ENCODE peak calls at places on chromosomes 1 and 21, in seven cellular contexts. A is heart right ventricle, W is uterus, H is tibial artery, Z is lung, F is mammary epithelial cell, U is pancreas. I is an unnamed sample. For H3K27me3, the result is how much of the 10 kb centered on the place peaks cover.

GRCh38 chr21:29075706-29076447 is 2.4 kb upstream of the CCT8 start:
- DNase-seq in A (no peak), Z (no peak), U (no peak), F (peak), W (no peak), H (no peak), I (no peak)

GRCh38 chr1:185156321-185156853 is 366 bp downstream of the TRMT1L start:
- DNase-seq in Z (no peak), U (peak), W (no peak), H (no peak), A (no peak), F (no peak), I (no peak)

GRCh38 chr1:177307771-177308170 is 137.0 kb downstream of the BRINP2 start:
- DNase-seq in A (no peak), Z (no peak), W (no peak), U (no peak), H (no peak), F (peak), I (no peak)

GRCh38 chr1:22055463-22055862 is 3.0 kb downstream of the CDC42 start:
- DNase-seq in U (no peak), Z (no peak), A (no peak), W (no peak), H (no peak), F (no peak), I (no peak)

GRCh38 chr1:39509360-39510009 is 18.0 kb downstream of the BMP8A start:
- DNase-seq in H (no peak), U (no peak), Z (no peak), A (peak), W (peak), F (peak), I (no peak)

GRCh38 chr1:214637722-214638473 is 34.9 kb downstream of the CENPF start:
- DNase-seq in W (no peak), H (no peak), U (no peak), A (no peak), Z (no peak), F (peak), I (no peak)

GRCh38 chr1:157140068-157140588 is 1.9 kb upstream of the ETV3 start:
- DNase-seq in H (no peak), Z (no peak), A (no peak), F (no peak), W (no peak), U (no peak), I (no peak)

GRCh38 chr1:5744911-5745431 is 247.3 kb downstream of the NPHP4 start:
- DNase-seq in A (no peak), Z (no peak), W (no peak), H (peak), F (peak), U (no peak), I (no peak)

GRCh38 chr21:25688284-25689035 is 46.2 kb downstream of the ATP5PF start:
- DNase-seq in W (no peak), U (no peak), H (no peak), F (no peak), A (no peak), Z (no peak), I (no peak)

GRCh38 chr1:240495652-240496051 is 116.3 kb downstream of the GREM2 start:
- DNase-seq in W (no peak), U (no peak), A (no peak), Z (no peak), H (no peak), F (no peak), I (no peak)

GRCh38 chr1:162367073-162367472 is 9.6 kb downstream of the SPATA46 start:
- DNase-seq in Z (no peak), H (no peak), F (no peak), W (no peak), A (peak), U (no peak), I (no peak)

GRCh38 chr1:173884701-173885100 is 16.5 kb downstream of the ZBTB37 start:
- DNase-seq in A (no peak), U (no peak), W (no peak), H (no peak), Z (no peak), F (no peak), I (no peak)

GRCh38 chr1:198915327-198916231 is 276.7 kb downstream of the PTPRC start:
- DNase-seq in U (no peak), A (no peak), Z (no peak), W (no peak), H (no peak), F (no peak), I (no peak)

GRCh38 chr1:27542463-27543273 is 52.7 kb upstream of the WASF2 start:
- DNase-seq in U (no peak), F (peak), Z (peak), H (peak), W (peak), A (peak), I (no peak)

GRCh38 chr1:23210351-23210785 is 6.9 kb downstream of the HTR1D start:
- DNase-seq in W (no peak), U (no peak), F (peak), A (no peak), Z (no peak), H (no peak), I (no peak)

GRCh38 chr1:23611601-23612327 is 52.5 kb upstream of the ID3 start:
- DNase-seq in Z (no peak), U (no peak), W (no peak), A (no peak), H (no peak), F (no peak), I (no peak)

GRCh38 chr1:8443558-8444194 is 125.8 kb downstream of the SLC45A1 start:
- DNase-seq in W (no peak), U (no peak), A (no peak), F (no peak), H (no peak), Z (no peak), I (no peak)

GRCh38 chr21:17789660-17790059 is 29.5 kb downstream of the C21orf91 start:
- DNase-seq in Z (no peak), A (no peak), W (no peak), F (no peak), U (no peak), H (no peak), I (no peak)
- H3K4me3 ChIP-seq in Z (no peak), A (no peak), W (no peak), F (no peak), U (no peak), H (no peak), I (no peak)

GRCh38 chr1:150551784-150552691 is 2.8 kb downstream of the ADAMTSL4 start:
- DNase-seq in W (peak), A (peak), H (peak), F (peak), Z (peak), U (peak), I (peak)
- H3K27ac ChIP-seq in W (peak), A (peak), H (peak), F (no peak), Z (peak), U (no peak), I (peak)

GRCh38 chr1:2072109-2072806 is 22.0 kb downstream of the PRKCZ start:
- DNase-seq in W (no peak), F (no peak), H (no peak), U (no peak), A (peak), Z (no peak), I (no peak)
- H3K27me3 ChIP-seq in W (under half), F (under half), H (under half), U (under half), A (under half), Z (under half), I (under half)

GRCh38 chr1:235708390-235708962 is 58.9 kb upstream of the GNG4 start:
- DNase-seq in U (no peak), W (no peak), H (no peak), F (peak), Z (no peak), A (no peak), I (no peak)

GRCh38 chr1:235697517-235697916 is 47.9 kb upstream of the GNG4 start:
- DNase-seq in W (no peak), Z (no peak), U (no peak), A (no peak), H (no peak), F (no peak), I (no peak)

GRCh38 chr1:235709018-235709417 is 59.4 kb upstream of the GNG4 start:
- DNase-seq in F (no peak), U (no peak), H (no peak), A (no peak), W (no peak), Z (no peak), I (no peak)

GRCh38 chr1:235702412-235702811 is 52.8 kb upstream of the GNG4 start:
- DNase-seq in A (no peak), W (no peak), Z (no peak), F (no peak), H (no peak), U (no peak), I (no peak)

GRCh38 chr1:235703516-235703915 is 53.9 kb upstream of the GNG4 start:
- DNase-seq in Z (no peak), W (no peak), U (no peak), F (peak), H (no peak), A (no peak), I (no peak)
- H3K4me3 ChIP-seq in Z (no peak), W (no peak), U (no peak), F (no peak), H (no peak), A (no peak), I (no peak)

DNA sequence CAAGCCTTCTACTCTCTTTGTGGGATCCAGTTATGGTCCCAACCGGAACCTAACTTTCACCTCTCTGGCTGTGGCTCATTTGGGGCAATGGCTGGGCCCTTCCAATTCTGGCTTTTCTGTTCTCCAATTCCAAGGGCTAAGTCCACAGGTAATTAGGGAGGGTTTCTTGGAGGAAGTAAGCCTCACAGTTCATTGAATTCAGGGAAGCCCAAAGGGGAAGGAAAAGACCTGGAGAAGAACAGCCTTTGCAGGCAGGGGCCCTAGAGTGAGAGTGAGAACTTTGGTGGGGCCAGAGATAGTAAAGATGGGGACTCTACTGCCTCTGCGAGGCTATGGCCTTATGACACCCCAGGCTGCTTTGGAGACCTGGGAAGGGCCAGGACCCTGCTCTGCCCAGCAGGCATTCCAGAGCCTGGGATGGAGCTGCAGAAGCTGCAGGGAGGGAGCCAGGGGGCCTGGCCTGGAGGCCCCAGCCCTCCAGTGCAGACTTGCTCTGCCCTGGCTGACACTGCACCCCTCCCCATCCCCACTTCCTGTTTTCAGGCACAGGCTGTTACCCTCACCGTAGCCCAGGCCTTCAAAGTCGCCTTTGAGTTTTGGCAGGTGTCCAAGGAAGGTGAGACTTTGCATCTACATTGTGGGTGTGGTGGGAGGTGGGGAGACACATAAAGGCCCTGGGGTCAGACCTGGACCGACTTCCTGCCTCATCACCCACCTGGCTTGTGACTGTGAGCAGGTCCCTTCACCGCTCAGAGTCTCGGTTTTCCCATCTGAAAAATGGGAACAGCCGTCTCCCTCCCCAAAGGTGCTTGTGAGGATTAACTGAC is 18.9 kb downstream of the LDLRAP1 start:
- DNase-seq in W (no peak), Z (no peak), F (no peak), H (no peak), U (no peak), A (no peak), I (peak)
- H3K27ac ChIP-seq in W (no peak), Z (peak), F (no peak), H (peak), U (no peak), A (no peak), I (peak)